ENCODE peak calls at places on chromosomes 2 and 18, in six cellular contexts. M, W, V, U, R and T are unnamed samples.

GRCh38 chr2:212344131-212344530 is 194.5 kb downstream of the ERBB4 start:
- DNase-seq in R (no peak), M (no peak), W (no peak), U (no peak), V (no peak), T (no peak)

GRCh38 chr18:21230436-21230835 is 11.6 kb upstream of the GREB1L start:
- DNase-seq in V (no peak), U (no peak), W (no peak), R (no peak), M (no peak), T (no peak)

GRCh38 chr18:59180150-59180845 is 39.7 kb upstream of the GRP start:
- DNase-seq in W (no peak), R (no peak), U (no peak), M (no peak), V (peak; percentile 72), T (no peak)

GRCh38 chr2:1742680-1743395 is 1.5 kb downstream of the PXDN start:
- DNase-seq in U (peak; percentile 86), W (peak; percentile 91), V (peak; percentile 96), M (peak; percentile 82), R (peak; percentile 79), T (peak; percentile 29)

GRCh38 chr2:190318931-190319556 is 582 bp downstream of the HIBCH start:
- DNase-seq in V (no peak), U (no peak), W (no peak), M (peak; percentile 8), R (no peak), T (no peak)

GRCh38 chr2:24844023-24844685 is 50.9 kb downstream of the CENPO start:
- DNase-seq in V (no peak), M (no peak), W (no peak), U (no peak), R (peak; percentile 4), T (no peak)

GRCh38 chr18:28903366-28903765 is 726.4 kb upstream of the CDH2 start:
- DNase-seq in U (no peak), M (no peak), R (no peak), V (peak; percentile 11), W (no peak), T (no peak)

GRCh38 chr2:156189143-156189542 is 143.4 kb downstream of the NR4A2 start:
- DNase-seq in V (no peak), W (no peak), R (no peak), M (no peak), U (no peak), T (no peak)

GRCh38 chr2:120599064-120599463 is 136.6 kb upstream of the GLI2 start:
- DNase-seq in M (no peak), V (no peak), W (no peak), U (no peak), R (no peak), T (no peak)

GRCh38 chr2:189751080-189751658 is 11.4 kb downstream of the OSGEPL1 start:
- DNase-seq in U (no peak), W (peak; percentile 57), V (peak; percentile 42), M (peak; percentile 50), R (no peak), T (peak; percentile 50)

GRCh38 chr2:7886665-7887064 is 795.2 kb upstream of the ID2 start:
- DNase-seq in M (no peak), W (no peak), V (no peak), U (no peak), R (no peak), T (no peak)

GRCh38 chr2:47056875-47057731 is 98.0 kb downstream of the STPG4 start:
- DNase-seq in U (no peak), W (no peak), R (peak; percentile 66), M (peak; percentile 53), V (peak; percentile 71), T (peak; percentile 89)

GRCh38 chr18:55275042-55275897 is 312.7 kb downstream of the TCF4 start:
- DNase-seq in W (peak; percentile 40), V (peak; percentile 79), U (no peak), M (peak; percentile 25), R (peak; percentile 18), T (no peak)

GRCh38 chr2:229454934-229455631 is 184.0 kb upstream of the PID1 start:
- DNase-seq in W (no peak), V (peak; percentile 80), M (no peak), R (no peak), U (no peak), T (no peak)

GRCh38 chr2:218754201-218754600 is 27.7 kb upstream of the CYP27A1 start:
- DNase-seq in V (no peak), W (no peak), M (no peak), R (no peak), U (no peak), T (no peak)

GRCh38 chr18:70417847-70418246 is 129.0 kb downstream of the SOCS6 start:
- DNase-seq in M (no peak), W (no peak), U (no peak), V (no peak), R (no peak), T (no peak)
- H3K4me1 ChIP-seq in M (peaks cover 13% of the 10 kb centered on the region), W (peaks cover 3% of the 10 kb centered on the region), U (peaks cover 34% of the 10 kb centered on the region), V (peaks cover 21% of the 10 kb centered on the region), R (peaks cover 44% of the 10 kb centered on the region), T (peaks cover 3% of the 10 kb centered on the region)

DNA sequence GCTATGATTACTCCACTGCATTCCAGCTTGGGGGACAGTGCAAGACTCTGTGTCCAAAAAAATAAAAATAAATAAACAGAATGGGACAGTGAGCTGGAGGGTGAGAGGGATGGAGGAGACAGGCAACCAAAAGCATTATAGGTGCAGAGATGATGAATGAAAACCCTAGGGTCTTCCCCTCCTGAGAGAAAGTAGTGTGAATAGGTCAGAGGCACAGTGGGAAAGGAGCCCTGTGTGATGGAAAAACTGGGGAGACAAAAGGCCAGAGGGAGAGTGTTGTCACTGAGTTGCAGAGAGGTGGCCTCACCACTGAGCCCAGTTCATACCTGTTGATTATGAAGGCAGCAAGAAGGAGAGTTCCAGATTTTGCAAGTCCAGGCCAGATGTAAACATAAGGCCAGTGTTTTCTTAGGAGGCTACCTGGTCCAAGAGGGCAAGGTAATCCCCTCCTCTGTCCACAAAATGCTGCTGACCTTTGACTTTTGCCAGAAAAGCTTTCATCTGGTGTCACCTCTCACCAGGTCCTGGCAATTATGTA is 17.6 kb upstream of the AGFG1 start:
- DNase-seq in R (no peak), V (no peak), W (no peak), M (no peak), U (no peak), T (no peak)
- H3K4me1 ChIP-seq in R (peaks cover 26% of the 10 kb centered on the region), V (peaks cover 7% of the 10 kb centered on the region), W (no peaks in the 10 kb centered on the region), M (peaks cover 6% of the 10 kb centered on the region), U (no peaks in the 10 kb centered on the region), T (peaks cover 21% of the 10 kb centered on the region)

DNA sequence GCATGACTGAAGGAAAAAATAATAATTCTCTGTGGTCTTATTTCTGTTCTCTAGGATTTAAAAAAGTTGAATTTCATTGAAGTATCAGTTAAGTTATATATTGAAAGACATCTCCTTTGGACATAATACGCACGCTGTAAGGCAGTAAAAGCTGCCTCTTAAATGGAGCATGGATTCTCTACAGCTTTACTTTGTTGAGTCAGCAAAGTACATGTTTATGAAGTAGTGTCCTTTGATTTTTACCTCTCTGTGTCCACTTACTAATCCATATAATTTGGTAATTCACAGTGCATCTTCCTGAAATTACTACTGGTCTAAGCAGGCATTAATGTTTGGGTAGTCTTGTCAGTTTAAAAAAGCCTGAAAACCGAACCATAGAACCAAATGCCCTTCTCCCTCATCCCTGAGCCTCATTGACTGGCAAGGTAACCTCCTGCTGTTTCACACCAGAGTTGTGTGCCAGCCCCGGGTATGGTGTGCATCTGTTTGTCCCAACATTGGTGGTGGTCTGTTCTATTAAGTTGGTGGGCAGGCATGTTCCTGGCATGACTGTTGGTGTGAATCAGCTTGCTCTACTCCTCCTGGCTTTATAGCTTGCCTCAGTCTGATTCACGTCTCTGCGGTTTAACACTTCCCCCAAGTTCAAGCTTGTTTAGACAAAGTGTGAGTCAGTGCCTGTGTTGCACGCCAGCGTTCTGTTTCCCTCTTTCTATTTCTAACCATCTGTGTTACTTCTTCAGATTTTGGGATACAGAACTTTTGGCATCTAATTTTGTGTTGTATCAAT is 71.0 kb upstream of the ITM2C start:
- DNase-seq in R (peak; percentile 54), M (peak; percentile 70), W (no peak), U (peak; percentile 95), V (peak; percentile 98), T (no peak)
- H3K4me1 ChIP-seq in R (peaks cover 71% of the 10 kb centered on the region), M (peaks cover 17% of the 10 kb centered on the region), W (no peaks in the 10 kb centered on the region), U (peaks cover 46% of the 10 kb centered on the region), V (peaks cover 6% of the 10 kb centered on the region), T (no peaks in the 10 kb centered on the region)

GRCh38 chr2:234096164-234096563 is 45.7 kb downstream of the SPP2 start:
- DNase-seq in M (no peak), V (no peak), R (no peak), W (no peak), U (no peak), T (no peak)
- H3K4me1 ChIP-seq in M (no peaks in the 10 kb centered on the region), V (no peaks in the 10 kb centered on the region), R (no peaks in the 10 kb centered on the region), W (no peaks in the 10 kb centered on the region), U (no peaks in the 10 kb centered on the region), T (peaks cover 17% of the 10 kb centered on the region)

GRCh38 chr2:201263774-201264173 is 3.4 kb downstream of the CASP8 start:
- DNase-seq in W (no peak), U (no peak), M (no peak), R (no peak), V (no peak), T (no peak)
- H3K4me1 ChIP-seq in W (no peaks in the 10 kb centered on the region), U (peaks cover 6% of the 10 kb centered on the region), M (peaks cover 17% of the 10 kb centered on the region), R (peaks cover 21% of the 10 kb centered on the region), V (no peaks in the 10 kb centered on the region), T (peaks cover under 1% of the 10 kb centered on the region)

GRCh38 chr2:160390544-160391258 is 102.9 kb downstream of the RBMS1 start:
- DNase-seq in U (no peak), R (no peak), M (no peak), V (no peak), W (no peak), T (no peak)

GRCh38 chr2:160389875-160390274 is 103.7 kb downstream of the RBMS1 start:
- DNase-seq in R (no peak), M (no peak), W (no peak), V (peak; percentile 61), U (no peak), T (no peak)

GRCh38 chr2:160392201-160392600 is 101.4 kb downstream of the RBMS1 start:
- DNase-seq in U (no peak), R (no peak), M (no peak), V (no peak), W (no peak), T (no peak)

GRCh38 chr2:160387558-160388262 is 105.9 kb downstream of the RBMS1 start:
- DNase-seq in U (peak; percentile 59), W (no peak), M (peak; percentile 79), R (peak; percentile 74), V (peak; percentile 97), T (no peak)

DNA sequence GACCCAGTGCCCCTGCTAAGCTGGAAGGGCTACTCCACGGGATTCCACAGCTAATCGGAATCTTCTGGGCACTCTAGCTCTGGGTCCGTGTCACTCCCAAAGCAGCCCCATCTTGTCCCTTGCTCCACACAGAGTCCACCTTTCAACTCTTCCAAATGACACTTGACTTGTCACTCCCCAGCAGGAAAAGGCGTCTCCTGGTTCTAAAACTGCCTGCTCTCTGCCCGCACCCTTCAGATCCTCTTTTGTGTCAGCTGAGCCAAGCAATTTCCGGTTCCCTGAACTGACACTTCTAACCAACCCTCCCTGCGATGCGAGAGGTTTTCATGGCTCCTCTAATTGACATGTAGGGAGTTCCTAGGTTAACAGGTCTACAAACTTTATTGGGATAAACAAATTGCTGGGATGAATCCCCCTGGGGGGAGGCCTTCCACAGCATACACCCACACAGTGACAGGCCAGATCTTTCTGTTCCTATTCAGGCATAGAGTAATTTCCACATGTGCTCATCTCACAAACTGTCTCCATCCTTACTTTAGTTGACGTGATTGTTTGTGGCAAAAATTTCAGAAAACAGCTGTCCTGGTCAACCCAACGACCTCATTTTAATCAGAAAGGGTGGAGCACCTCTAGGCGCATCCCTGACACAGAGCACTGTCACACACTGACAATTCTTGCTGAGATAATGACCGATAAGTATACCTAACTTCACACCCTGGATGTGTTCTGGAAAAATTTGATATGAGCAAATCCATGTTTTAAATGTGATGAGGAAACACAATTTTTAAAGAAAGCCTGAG is 104.9 kb downstream of the RBMS1 start:
- DNase-seq in W (no peak), R (no peak), V (no peak), M (peak; percentile 64), U (no peak), T (no peak)
- H3K4me1 ChIP-seq in W (peaks cover 7% of the 10 kb centered on the region), R (peaks cover 98% of the 10 kb centered on the region), V (peaks cover 19% of the 10 kb centered on the region), M (peaks cover 38% of the 10 kb centered on the region), U (peaks cover 72% of the 10 kb centered on the region), T (peaks cover 4% of the 10 kb centered on the region)